ENCODE peak calls at places on chromosomes 1 and 21, in four cellular contexts. G is activated CD8-positive, alpha-beta memory T cell treated with anti-CD3 and anti-CD28 coated beads, Interleukin-2, amount 50 U/mL, for 48 hours; R is tibial nerve; D is A673. Q is an unnamed sample.

GRCh38 chr21:31493350-31493880 is 149.4 kb upstream of the TIAM1 start:
- DNase-seq in D (no peak), R (no peak), G (no peak), Q (no peak)

GRCh38 chr1:173430707-173431662 is 46.1 kb upstream of the PRDX6 start:
- DNase-seq in D (peak), R (peak), G (peak), Q (peak)

GRCh38 chr1:5279127-5279526 is 624.7 kb downstream of the AJAP1 start:
- DNase-seq in R (no peak), G (no peak), D (no peak), Q (no peak)

GRCh38 chr1:211336161-211336560 is 9.5 kb downstream of the TRAF5 start:
- DNase-seq in D (no peak), R (no peak), G (no peak), Q (no peak)

GRCh38 chr1:210857724-210858123 is 276.2 kb downstream of the KCNH1 start:
- DNase-seq in G (no peak), R (no peak), D (no peak), Q (no peak)

GRCh38 chr1:96416111-96416595 is 305.4 kb upstream of the PTBP2 start:
- DNase-seq in D (no peak), R (no peak), G (no peak), Q (peak)

GRCh38 chr1:233719626-233720334 is 105.9 kb downstream of the KCNK1 start:
- DNase-seq in G (no peak), R (no peak), D (no peak), Q (peak)

GRCh38 chr1:42852608-42852980 is 6.2 kb downstream of the ZNF691 start:
- DNase-seq in R (no peak), D (no peak), G (no peak), Q (no peak)

GRCh38 chr1:243483084-243483845 is 227.4 kb downstream of the SDCCAG8 start:
- DNase-seq in G (peak), R (no peak), D (no peak), Q (no peak)

GRCh38 chr1:30511106-30511505 is 212.3 kb downstream of the MATN1 start:
- DNase-seq in R (no peak), D (no peak), G (no peak), Q (no peak)

GRCh38 chr1:156623946-156624813 is 5.0 kb downstream of the HAPLN2 start:
- DNase-seq in R (no peak), G (peak), D (peak), Q (no peak)

GRCh38 chr21:38839683-38840286 is 34.1 kb downstream of the ETS2 start:
- DNase-seq in G (no peak), R (no peak), D (no peak), Q (peak)

GRCh38 chr1:212805767-212806166 is 14.1 kb downstream of the TATDN3 start:
- DNase-seq in D (no peak), R (no peak), G (no peak), Q (no peak)